ENCODE peak calls at places on chromosomes 2 and 18, in nine cellular contexts. F is substantia nigra; X is anterior cingulate cortex; B is NCI-H2081; Z is activated effector memory CD4-positive, alpha-beta T cell treated with anti-CD3 and anti-CD28 coated beads, Interleukin-2, amount 50 U/mL, for 16 hours; P is RCC 7860; C is activated CD8-positive, alpha-beta memory T cell treated with anti-CD3 and anti-CD28 coated beads for 24 hours; M is stimulated activated CD4-positive, alpha-beta T cell treated with anti-CD3 and anti-CD28 coated beads, TNF-alpha, amount 100 ng/mL, for 24 hours; S is endodermal cell. L is an unnamed sample.

GRCh38 chr2:47038656-47039501 is 116.2 kb downstream of the STPG4 start:
- DNase-seq in F (no peak), X (peak; percentile 56), B (no peak), Z (no peak), P (peak; percentile 11), C (no peak), M (no peak), S (no peak), L (no peak)

GRCh38 chr18:25647404-25647803 is 295.4 kb upstream of the ZNF521 start:
- DNase-seq in F (no peak), X (no peak), B (no peak), Z (no peak), P (no peak), C (no peak), M (no peak), S (no peak), L (no peak)

GRCh38 chr2:69797836-69798465 is 31.5 kb upstream of the GMCL1 start:
- DNase-seq in F (no peak), X (no peak), B (no peak), Z (no peak), P (no peak), C (peak; percentile 9), M (no peak), S (no peak), L (no peak)

GRCh38 chr18:24633121-24633520 is 172.7 kb downstream of the HRH4 start:
- DNase-seq in F (no peak), X (no peak), B (no peak), Z (no peak), P (peak; percentile 53), C (no peak), M (no peak), S (no peak), L (peak; percentile 23)

GRCh38 chr2:170771049-170771937 is 1.1 kb downstream of the ERICH2 start:
- DNase-seq in F (no peak), X (peak; percentile 85), B (peak; percentile 83), Z (no peak), P (no peak), C (peak; percentile 78), M (peak; percentile 4), S (peak; percentile 86), L (no peak)

GRCh38 chr2:126802774-126803421 is 95.8 kb upstream of the TEX51 start:
- DNase-seq in F (no peak), X (no peak), B (no peak), Z (no peak), P (no peak), C (peak; percentile 24), M (no peak), S (no peak), L (no peak)

GRCh38 chr2:143705108-143705686 is 576.0 kb downstream of the ARHGAP15 start:
- DNase-seq in F (no peak), X (no peak), B (no peak), Z (no peak), P (no peak), C (no peak), M (no peak), S (no peak), L (no peak)

GRCh38 chr18:75489493-75490190 is 62.1 kb upstream of the SMIM21 start:
- DNase-seq in F (no peak), X (no peak), B (no peak), Z (no peak), P (peak; percentile 84), C (no peak), M (no peak), S (no peak), L (peak; percentile 14)

GRCh38 chr18:63439334-63439733 is 17.1 kb upstream of the VPS4B start:
- DNase-seq in F (peak; percentile 18), X (peak; percentile 33), B (peak; percentile 60), Z (peak; percentile 73), P (peak; percentile 22), C (peak; percentile 71), M (no peak), S (peak; percentile 85), L (no peak)

GRCh38 chr2:118699816-118700215 is 147.6 kb downstream of the EN1 start:
- DNase-seq in F (no peak), X (no peak), B (no peak), Z (no peak), P (no peak), C (no peak), M (no peak), S (peak; percentile 58), L (no peak)

GRCh38 chr2:12320027-12320734 is 396.6 kb upstream of the TRIB2 start:
- DNase-seq in F (no peak), X (no peak), B (no peak), Z (no peak), P (no peak), C (no peak), M (no peak), S (no peak), L (no peak)

GRCh38 chr2:158890296-158890905 is 78.0 kb upstream of the TANC1 start:
- DNase-seq in F (no peak), X (no peak), B (no peak), Z (no peak), P (no peak), C (no peak), M (no peak), S (no peak), L (no peak)

GRCh38 chr2:28855193-28855592 is 14.9 kb downstream of the TRMT61B start:
- DNase-seq in F (no peak), X (no peak), B (no peak), Z (no peak), P (no peak), C (no peak), M (no peak), S (no peak), L (no peak)

GRCh38 chr2:152198499-152198898 is 22.9 kb upstream of the STAM2 start:
- DNase-seq in F (no peak), X (no peak), B (no peak), Z (no peak), P (no peak), C (no peak), M (no peak), S (peak; percentile 63), L (no peak)

GRCh38 chr2:176751828-176752227 is 460.8 kb upstream of the HNRNPA3 start:
- DNase-seq in F (no peak), X (no peak), B (no peak), Z (no peak), P (no peak), C (no peak), M (no peak), S (no peak), L (no peak)

GRCh38 chr2:61814761-61815160 is 39.1 kb downstream of the FAM161A start:
- DNase-seq in F (no peak), X (no peak), B (no peak), Z (no peak), P (no peak), C (no peak), M (no peak), S (no peak), L (no peak)

GRCh38 chr2:129798626-129799025 is 180.8 kb upstream of the RAB6C start:
- DNase-seq in F (no peak), X (no peak), B (no peak), Z (no peak), P (no peak), C (no peak), M (no peak), S (peak; percentile 35), L (no peak)

GRCh38 chr2:96108578-96109561 is 7.5 kb downstream of the ADRA2B start:
- DNase-seq in F (no peak), X (no peak), B (no peak), Z (peak; percentile 49), P (no peak), C (no peak), M (no peak), S (peak; percentile 78), L (no peak)

GRCh38 chr2:8796878-8797550 is 40.4 kb downstream of the KIDINS220 start:
- DNase-seq in F (no peak), X (no peak), B (peak; percentile 36), Z (no peak), P (no peak), C (no peak), M (no peak), S (no peak), L (no peak)

GRCh38 chr2:237161239-237161638 is 75.5 kb downstream of the COPS8 start:
- DNase-seq in F (no peak), X (no peak), B (no peak), Z (no peak), P (no peak), C (no peak), M (no peak), S (no peak), L (no peak)

GRCh38 chr2:28475088-28475580 is 20.7 kb upstream of the PLB1 start:
- DNase-seq in F (no peak), X (no peak), B (no peak), Z (peak; percentile 1), P (no peak), C (no peak), M (no peak), S (no peak), L (no peak)

GRCh38 chr2:205103699-205104098 is 558.4 kb downstream of the PARD3B start:
- DNase-seq in F (no peak), X (no peak), B (no peak), Z (no peak), P (no peak), C (no peak), M (no peak), S (no peak), L (no peak)

GRCh38 chr18:58230438-58231179 is 186.6 kb downstream of the NEDD4L start:
- DNase-seq in F (no peak), X (no peak), B (no peak), Z (no peak), P (peak; percentile 79), C (no peak), M (no peak), S (no peak), L (peak; percentile 51)

GRCh38 chr2:102755284-102755683 is 6.5 kb upstream of the TMEM182 start:
- DNase-seq in F (no peak), X (no peak), B (no peak), Z (no peak), P (no peak), C (no peak), M (no peak), S (no peak), L (no peak)